ENCODE peak calls at places on chromosomes 4 and X, in nine cellular contexts. W is ovary, L is right lobe of liver, I is transverse colon, E is spleen, U is cardiac muscle cell, N is IMR-90, X is endothelial cell of umbilical vein, G is ascending aorta. Q is an unnamed sample.

GRCh38 chr4:16858275-16858752 is 40.1 kb downstream of the LDB2 start:
- DNase-seq in W (no peak), X (peak), E (no peak), N (peak), I (no peak), G (no peak), U (peak), L (no peak), Q (no peak)

GRCh38 chr4:86594559-86595425 is 677 bp downstream of the PTPN13 start:
- DNase-seq in X (peak), N (peak), I (peak), E (peak), L (no peak), G (no peak), W (peak), U (peak), Q (peak)

GRCh38 chrX:24173115-24173847 is 23.8 kb downstream of the ZFX start:
- DNase-seq in U (no peak), W (no peak), G (no peak), I (no peak), L (no peak), X (no peak), E (no peak), N (no peak), Q (no peak)

GRCh38 chr4:57053508-57053907 is 56.7 kb downstream of the IGFBP7 start:
- DNase-seq in I (no peak), X (peak), N (peak), E (no peak), G (no peak), L (no peak), W (no peak), U (peak), Q (peak)

GRCh38 chr4:158914178-158914577 is 145.4 kb downstream of the FNIP2 start:
- DNase-seq in U (peak), L (no peak), I (no peak), G (no peak), N (peak), E (no peak), X (peak), W (no peak), Q (peak)

GRCh38 chrX:53287493-53288138 is 6.2 kb upstream of the IQSEC2 start:
- DNase-seq in G (peak), N (peak), L (peak), U (peak), X (peak), I (peak), E (peak), W (peak), Q (peak)

GRCh38 chrX:154021131-154021611 is 1.5 kb upstream of the IRAK1 start:
- DNase-seq in X (peak), G (no peak), N (peak), U (peak), W (no peak), I (no peak), E (peak), L (no peak), Q (no peak)

GRCh38 chr4:6013564-6013963 is 4.7 kb downstream of the C4orf50 start:
- DNase-seq in I (no peak), L (no peak), W (no peak), N (no peak), E (no peak), U (no peak), G (no peak), X (no peak), Q (no peak)

GRCh38 chr4:185412412-185412811 is 13.4 kb downstream of the UFSP2 start:
- DNase-seq in E (no peak), U (no peak), G (no peak), N (peak), I (no peak), L (no peak), W (no peak), X (peak), Q (no peak)

GRCh38 chr4:2009651-2010233 is 968 bp upstream of the NELFA start:
- DNase-seq in N (peak), E (peak), X (peak), G (no peak), L (peak), U (peak), I (peak), W (peak), Q (peak)
- TF ChIP-seq CTCF in N (peak), E (no peak), X (peak), G (no peak), L (no peak), U (peak), I (peak), W (peak), Q (peak)

DNA sequence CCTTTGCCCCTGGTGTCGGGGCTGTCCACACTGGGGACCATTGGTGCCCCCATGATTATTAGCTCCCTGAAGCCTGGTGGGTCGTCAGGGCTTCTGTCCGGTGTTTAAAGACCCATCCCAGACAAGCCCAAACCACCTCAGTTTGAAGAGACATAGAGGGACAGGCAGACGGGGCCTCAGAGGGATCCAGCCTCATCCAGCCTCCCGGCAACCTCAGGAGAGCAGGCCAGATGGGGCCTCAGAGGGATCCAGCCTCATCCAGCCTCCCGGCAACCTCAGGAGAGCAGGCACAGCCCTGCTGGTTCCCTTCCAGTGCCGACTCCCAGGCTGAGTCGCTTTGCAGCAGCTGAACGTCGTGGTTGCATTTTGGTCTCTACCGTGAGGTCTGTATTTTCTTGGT is 32.1 kb downstream of the PIGG start:
- DNase-seq in N (no peak), W (no peak), U (no peak), E (peak), L (no peak), I (no peak), G (no peak), X (no peak), Q (no peak)
- H3K27ac ChIP-seq in N (no peak), W (no peak), U (no peak), E (no peak), L (no peak), I (no peak), G (no peak), X (no peak), Q (no peak)

DNA sequence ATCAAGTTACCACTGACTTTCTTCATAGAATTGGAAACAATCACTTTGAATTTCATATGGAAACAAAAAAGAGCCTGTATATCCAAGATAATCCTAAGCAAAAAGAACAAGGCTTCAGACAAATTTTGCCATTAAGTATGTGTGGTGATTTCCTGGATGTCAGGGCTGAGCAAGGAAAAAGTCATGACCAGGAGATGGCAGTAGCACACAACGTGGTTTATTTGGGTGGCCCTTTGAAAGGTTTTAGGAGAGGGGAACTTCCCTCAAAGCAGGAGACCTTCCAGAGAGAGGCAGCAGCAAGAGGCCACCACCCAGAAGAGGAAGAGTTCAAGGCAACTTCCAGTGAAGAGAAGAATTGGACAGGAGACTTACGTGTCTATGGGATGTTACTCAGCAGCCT is 18.1 kb upstream of the ZXDB start:
- DNase-seq in N (peak), E (no peak), X (peak), I (no peak), W (no peak), U (no peak), L (no peak), G (no peak), Q (no peak)
- TF ChIP-seq CTCF in N (peak), E (no peak), X (peak), I (peak), W (no peak), U (peak), L (peak), G (peak), Q (peak)

DNA sequence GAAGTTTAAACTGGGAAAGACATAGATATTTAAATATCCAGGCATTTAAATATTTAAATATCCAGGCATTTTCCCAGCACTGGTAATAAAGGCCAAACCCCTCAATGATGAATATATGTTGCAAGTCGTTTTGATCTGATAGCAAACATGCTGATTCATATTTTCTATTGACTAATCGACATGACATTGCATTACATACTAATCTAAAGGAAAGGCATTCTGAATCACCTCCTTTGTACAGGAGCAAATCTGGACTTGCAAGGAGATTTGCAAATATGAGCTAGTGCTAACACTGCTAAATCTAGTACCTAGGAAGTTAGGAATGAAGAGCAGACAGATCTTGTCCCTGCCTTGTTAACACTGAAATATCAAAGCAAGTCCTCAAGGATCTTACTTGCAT is 207.3 kb downstream of the SLC7A11 start:
- DNase-seq in W (no peak), G (no peak), L (no peak), N (peak), E (no peak), I (no peak), X (peak), U (peak), Q (peak)
- H3K27ac ChIP-seq in W (no peak), G (no peak), L (no peak), N (no peak), E (no peak), I (no peak), X (peak), U (no peak), Q (no peak)

Q was measured in RWPE1.